ENCODE peak calls at places on chromosomes 13 and 19, in seven cellular contexts. K is CD4-positive, alpha-beta memory T cell; M is transverse colon; I is IMR-90; C is heart left ventricle; T is CD8-positive, alpha-beta T cell; D is adrenal gland. E is an unnamed sample.

GRCh38 chr13:112134150-112135075 is 67.5 kb downstream of the SOX1 start:
- DNase-seq in D (no peak), C (no peak), M (no peak), T (no peak), I (no peak), K (no peak), E (no peak)

GRCh38 chr19:55382013-55382412 is 2.1 kb downstream of the TMEM238 start:
- DNase-seq in D (no peak), T (no peak), I (no peak), K (peak; percentile 9), M (no peak), C (no peak), E (no peak)

GRCh38 chr19:12838182-12838890 is at the start of gene MAST1:
- DNase-seq in K (no peak), D (no peak), T (peak; percentile 55), C (no peak), M (peak; percentile 46), I (no peak), E (peak; percentile 68)

GRCh38 chr13:113843864-113844556 is 19.9 kb downstream of the GAS6 start:
- DNase-seq in C (peak; percentile 66), K (no peak), I (no peak), T (no peak), M (no peak), D (peak; percentile 33), E (peak; percentile 53)

GRCh38 chr19:13181747-13182388 is 31.7 kb downstream of the IER2 start:
- DNase-seq in T (peak; percentile 42), K (no peak), C (peak; percentile 80), I (peak; percentile 64), D (peak; percentile 84), M (peak; percentile 79), E (peak; percentile 71)

GRCh38 chr13:102191951-102192461 is 209.8 kb downstream of the FGF14 start:
- DNase-seq in K (no peak), I (peak; percentile 62), D (no peak), M (no peak), T (no peak), C (no peak), E (no peak)

GRCh38 chr13:20610006-20610405 is 43.0 kb downstream of the IFT88 start:
- DNase-seq in T (no peak), K (no peak), I (peak; percentile 48), C (no peak), D (no peak), M (no peak), E (no peak)

GRCh38 chr13:23081246-23081645 is 99.5 kb upstream of the SGCG start:
- DNase-seq in I (peak; percentile 83), C (no peak), M (no peak), D (no peak), K (no peak), T (no peak), E (no peak)

GRCh38 chr19:31421856-31422255 is 72.6 kb upstream of the TSHZ3 start:
- DNase-seq in M (no peak), D (no peak), C (no peak), I (no peak), T (no peak), K (no peak), E (no peak)

DNA sequence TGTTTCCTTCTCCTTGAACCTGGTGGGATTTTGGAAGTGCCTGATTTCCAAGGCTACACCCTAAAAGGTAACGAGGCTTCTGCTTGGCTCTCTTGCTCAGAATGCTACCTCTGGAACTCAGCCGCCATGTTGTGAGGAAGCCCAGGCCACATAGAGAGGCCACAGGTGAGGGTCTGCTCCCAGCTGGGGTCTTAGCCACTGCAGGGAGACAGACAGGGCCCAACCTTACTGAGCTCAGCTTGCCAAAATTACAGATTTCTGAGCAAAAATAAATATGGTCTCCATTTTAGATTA is 61.4 kb downstream of the GPR12 start:
- DNase-seq in K (no peak), D (no peak), C (no peak), I (no peak), T (no peak), M (no peak), E (no peak)
- H3K27ac ChIP-seq in K (no peak overlapping the region), D (no peak overlapping the region), C (no peak overlapping the region), I (no peak overlapping the region), T (no peak overlapping the region), M (no peak overlapping the region), E (no peak overlapping the region)

GRCh38 chr19:28424662-28425430 is 788.1 kb downstream of the UQCRFS1 start:
- DNase-seq in T (no peak), K (no peak), M (no peak), D (no peak), I (no peak), C (no peak), E (no peak)
- H3K4me3 ChIP-seq in T (no peak overlapping the region), K (no peak overlapping the region), M (no peak overlapping the region), D (no peak overlapping the region), I (no peak overlapping the region), C (no peak overlapping the region), E (no peak overlapping the region)

GRCh38 chr13:75704194-75704941 is 68.2 kb downstream of the LMO7 start:
- DNase-seq in C (no peak), T (no peak), I (peak; percentile 85), D (no peak), K (no peak), M (no peak), E (no peak)

GRCh38 chr13:75705395-75705794 is 69.3 kb downstream of the LMO7 start:
- DNase-seq in C (no peak), I (peak; percentile 85), M (no peak), D (no peak), K (no peak), T (no peak), E (no peak)

GRCh38 chr13:75704942-75705320 is 68.8 kb downstream of the LMO7 start:
- DNase-seq in M (peak; percentile 81), K (no peak), I (no peak), C (no peak), T (no peak), D (no peak), E (no peak)

GRCh38 chr13:75702476-75702875 is 66.3 kb downstream of the LMO7 start:
- DNase-seq in C (no peak), T (no peak), M (no peak), K (no peak), D (no peak), I (no peak), E (no peak)

DNA sequence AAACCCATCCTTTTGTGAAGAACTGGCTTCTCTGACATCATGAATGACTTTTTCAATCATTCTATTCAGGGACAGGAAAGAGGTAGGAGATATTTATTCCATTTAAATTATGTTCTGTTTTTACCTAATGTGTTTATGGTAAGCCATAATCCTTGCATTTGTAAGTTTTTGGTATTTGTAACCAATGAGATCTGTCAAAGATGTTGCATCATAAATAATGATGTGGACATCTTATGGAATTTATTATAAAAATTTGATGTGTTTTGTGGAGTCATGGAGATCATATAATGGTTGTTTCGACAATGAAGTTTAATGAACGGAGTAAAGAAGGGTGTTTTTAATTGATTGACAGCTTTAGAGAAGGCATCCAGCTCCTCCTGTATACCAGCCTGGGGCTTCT is 67.6 kb downstream of the LMO7 start:
- DNase-seq in K (no peak), I (no peak), C (no peak), T (no peak), D (no peak), M (no peak), E (no peak)
- H3K27ac ChIP-seq in K (no peak overlapping the region), I (peak overlapping the region; percentile 61), C (no peak overlapping the region), T (no peak overlapping the region), D (no peak overlapping the region), M (no peak overlapping the region), E (no peak overlapping the region)

GRCh38 chr19:11421607-11422098 is 2.5 kb upstream of the RGL3 start:
- DNase-seq in C (peak; percentile 80), D (peak; percentile 67), M (peak; percentile 63), K (no peak), T (peak; percentile 34), I (no peak), E (peak; percentile 88)
- H3K4me3 ChIP-seq in C (peak overlapping the region; percentile 59), D (no peak overlapping the region), M (peak overlapping the region; percentile 39), K (no peak overlapping the region), T (peak overlapping the region; percentile 47), I (no peak overlapping the region), E (peak overlapping the region; percentile 41)

DNA sequence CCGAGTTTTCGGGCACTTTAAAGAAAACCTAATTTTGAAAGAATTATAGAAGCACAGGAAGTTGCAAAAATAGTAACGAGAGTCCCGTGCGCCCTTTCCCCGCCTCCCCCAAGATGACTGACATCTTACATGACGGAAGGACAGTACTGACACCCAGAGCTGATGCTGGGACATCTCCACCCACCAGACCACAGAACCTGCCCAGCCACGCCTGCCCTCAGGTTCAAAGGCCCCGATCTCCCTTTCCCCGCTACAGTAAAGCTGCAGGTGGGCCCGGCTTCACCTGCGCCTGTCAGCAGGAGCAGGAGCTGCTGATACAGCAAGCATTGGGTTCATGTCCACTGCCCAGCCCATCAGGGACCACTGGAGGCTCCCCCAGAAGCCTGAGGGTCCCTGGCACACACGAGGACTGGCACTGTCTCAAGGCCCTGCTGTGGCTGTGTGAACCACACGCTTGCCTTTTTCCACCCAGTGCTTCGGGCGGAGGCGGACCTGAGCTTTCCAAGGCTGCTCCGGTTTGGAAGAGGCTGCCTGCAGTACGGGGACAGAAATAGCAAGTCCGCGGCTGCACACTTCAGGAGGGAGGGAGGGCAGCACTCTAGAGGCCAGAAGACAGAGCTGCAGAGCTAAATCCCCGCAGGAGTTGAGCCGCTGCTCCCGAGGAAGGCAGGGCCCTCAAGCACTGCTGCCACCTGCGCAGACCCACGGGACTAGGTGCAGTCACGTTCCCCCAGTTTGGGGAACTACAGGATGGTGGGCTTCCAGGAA is 8.7 kb downstream of the MAP2K2 start:
- DNase-seq in I (no peak), K (peak; percentile 80), T (peak; percentile 72), D (peak; percentile 86), C (no peak), M (peak; percentile 65), E (no peak)
- H3K27ac ChIP-seq in I (no peak overlapping the region), K (peak overlapping the region; percentile 49), T (peak overlapping the region; percentile 68), D (peak overlapping the region; percentile 62), C (peak overlapping the region; percentile 44), M (no peak overlapping the region), E (peak overlapping the region; percentile 14)

E was measured in right cardiac atrium.